ENCODE peak calls at places on chromosomes 3 and 15, in four cellular contexts. V is body of pancreas, K is ovary, Z is GM23338. G is an unnamed sample.
A peak's percentile ranks its signal among the peaks of the same experiment; 100 is the strongest.

GRCh38 chr3:21621396-21621695 is 129.7 kb downstream of the ZNF385D start:
- DNase-seq in Z (no peak), V (no peak), K (no peak), G (no peak)

GRCh38 chr3:146530609-146531008 is 13.8 kb downstream of the PLSCR1 start:
- DNase-seq in Z (no peak), K (no peak), V (no peak), G (no peak)

GRCh38 chr3:13866406-13866965 is 13.4 kb downstream of the WNT7A start:
- DNase-seq in V (no peak), Z (no peak), K (no peak), G (no peak)

GRCh38 chr3:60017631-60018030 is 967.8 kb upstream of the CFAP20DC start:
- DNase-seq in V (no peak), Z (no peak), K (no peak), G (no peak)

GRCh38 chr3:61727435-61727834 is 166.1 kb downstream of the PTPRG start:
- DNase-seq in K (no peak), Z (no peak), V (no peak), G (no peak)

GRCh38 chr3:171950373-171950772 is 89.0 kb upstream of the FNDC3B start:
- DNase-seq in V (no peak), Z (peak; percentile 26), K (no peak), G (no peak)

GRCh38 chr3:18810306-18810661 is 338.0 kb upstream of the KCNH8 start:
- DNase-seq in V (no peak), K (no peak), Z (no peak), G (no peak)

GRCh38 chr3:134334901-134335280 is 39.4 kb downstream of the AMOTL2 start:
- DNase-seq in Z (no peak), V (no peak), K (no peak), G (no peak)

GRCh38 chr3:139935071-139935865 is at the start of gene CLSTN2:
- DNase-seq in V (peak; percentile 71), Z (peak; percentile 79), K (peak; percentile 92), G (peak; percentile 71)

GRCh38 chr3:68306571-68306970 is 625.8 kb downstream of the TAFA4 start:
- DNase-seq in V (no peak), K (no peak), Z (peak; percentile 75), G (no peak)

GRCh38 chr3:169104541-169104940 is 559.0 kb downstream of the MECOM start:
- DNase-seq in V (no peak), Z (no peak), K (no peak), G (no peak)

GRCh38 chr3:194284351-194284750 is 66.8 kb downstream of the CPN2 start:
- DNase-seq in Z (no peak), V (no peak), K (peak; percentile 11), G (peak; percentile 39)

GRCh38 chr3:191963182-191963581 is 502.2 kb downstream of the PYDC2 start:
- DNase-seq in K (no peak), V (no peak), Z (peak; percentile 66), G (no peak)

GRCh38 chr3:69129531-69129930 is 7.1 kb upstream of the LMOD3 start:
- DNase-seq in K (no peak), V (no peak), Z (no peak), G (no peak)

GRCh38 chr3:128416578-128417150 is 50.0 kb downstream of the DNAJB8 start:
- DNase-seq in K (no peak), V (no peak), Z (no peak), G (no peak)

GRCh38 chr3:49327485-49327884 is 12.4 kb downstream of the USP4 start:
- DNase-seq in K (no peak), Z (peak; percentile 52), V (no peak), G (no peak)

GRCh38 chr3:82474711-82475110 is 713.3 kb upstream of the GBE1 start:
- DNase-seq in V (no peak), Z (no peak), K (no peak), G (no peak)

GRCh38 chr3:4993276-4994143 is 14.3 kb downstream of the BHLHE40 start:
- DNase-seq in Z (no peak), V (no peak), K (no peak), G (no peak)

GRCh38 chr3:8610961-8611360 is 33.6 kb downstream of the SSUH2 start:
- DNase-seq in K (no peak), Z (no peak), V (no peak), G (no peak)

GRCh38 chr3:12677616-12678015 is 13.7 kb upstream of the RAF1 start:
- DNase-seq in V (no peak), K (no peak), Z (no peak), G (peak; percentile 32)

GRCh38 chr3:131730581-131730980 is 227.8 kb upstream of the MRPL3 start:
- DNase-seq in K (no peak), V (no peak), Z (no peak), G (no peak)

GRCh38 chr15:31840849-31841476 is 189.4 kb upstream of the CHRNA7 start:
- DNase-seq in Z (no peak), K (no peak), V (no peak), G (no peak)

GRCh38 chr3:155047672-155048071 is 32.4 kb upstream of the MME start:
- DNase-seq in V (no peak), Z (no peak), K (no peak), G (no peak)

GRCh38 chr3:62415312-62415791 is 42.0 kb upstream of the FEZF2 start:
- DNase-seq in V (no peak), Z (peak; percentile 90), K (no peak), G (no peak)

GRCh38 chr3:188706176-188706575 is 465.6 kb upstream of the TPRG1 start:
- DNase-seq in Z (no peak), K (no peak), V (no peak), G (no peak)

GRCh38 chr3:56870436-56870835 is 68.7 kb upstream of the ARHGEF3 start:
- DNase-seq in V (no peak), K (no peak), Z (no peak), G (no peak)

GRCh38 chr15:66843581-66843980 is 141.5 kb downstream of the SMAD6 start:
- DNase-seq in V (no peak), Z (no peak), K (no peak), G (peak; percentile 8)

GRCh38 chr15:93265046-93265658 is 176.1 kb upstream of the RGMA start:
- DNase-seq in V (no peak), K (no peak), Z (no peak), G (no peak)

GRCh38 chr3:27573780-27574437 is 89.7 kb upstream of the SLC4A7 start:
- DNase-seq in V (no peak), Z (no peak), K (no peak), G (no peak)

GRCh38 chr15:45351229-45351628 is 27.1 kb downstream of the GATM start:
- DNase-seq in K (no peak), Z (no peak), V (no peak), G (no peak)

GRCh38 chr15:45347033-45347432 is 31.3 kb downstream of the GATM start:
- DNase-seq in K (no peak), V (no peak), Z (no peak), G (no peak)

GRCh38 chr15:45349671-45350070 is 28.7 kb downstream of the GATM start:
- DNase-seq in K (no peak), V (no peak), Z (no peak), G (no peak)

GRCh38 chr15:45346381-45346780 is 32.0 kb downstream of the GATM start:
- DNase-seq in K (no peak), V (no peak), Z (no peak), G (no peak)

GRCh38 chr15:45347989-45348388 is 30.4 kb downstream of the GATM start:
- DNase-seq in Z (no peak), V (no peak), K (no peak), G (no peak)
- H3K4me1 ChIP-seq in Z (no peaks in the 10 kb centered on the region), V (peaks cover 45% of the 10 kb centered on the region), K (no peaks in the 10 kb centered on the region), G (peaks cover 1% of the 10 kb centered on the region)

GRCh38 chr15:38648116-38648843 is 83.7 kb upstream of the RASGRP1 start:
- DNase-seq in Z (no peak), V (no peak), K (no peak), G (no peak)
- H3K27me3 ChIP-seq in Z (no peaks in the 10 kb centered on the region), V (no peaks in the 10 kb centered on the region), K (no peaks in the 10 kb centered on the region), G (no peaks in the 10 kb centered on the region)

GRCh38 chr15:41951571-41951970 is 20.8 kb downstream of the EHD4 start:
- DNase-seq in K (no peak), Z (no peak), V (no peak), G (no peak)

GRCh38 chr15:41954036-41954435 is 18.3 kb downstream of the EHD4 start:
- DNase-seq in Z (no peak), V (no peak), K (no peak), G (no peak)

GRCh38 chr15:41950127-41950483 is 22.3 kb downstream of the EHD4 start:
- DNase-seq in V (no peak), K (no peak), Z (peak; percentile 43), G (no peak)

GRCh38 chr15:41950505-41950904 is 21.9 kb downstream of the EHD4 start:
- DNase-seq in V (no peak), Z (no peak), K (no peak), G (no peak)

GRCh38 chr15:41952003-41952563 is 20.3 kb downstream of the EHD4 start:
- DNase-seq in Z (no peak), K (no peak), V (no peak), G (no peak)
- H3K36me3 ChIP-seq in Z (peaks cover 9% of the 10 kb centered on the region), K (no peaks in the 10 kb centered on the region), V (no peaks in the 10 kb centered on the region), G (no peaks in the 10 kb centered on the region)

GRCh38 chr15:57596301-57596855 is 4.7 kb downstream of the MYZAP start:
- DNase-seq in V (no peak), K (no peak), Z (no peak), G (no peak)
- H3K4me1 ChIP-seq in V (peaks cover 83% of the 10 kb centered on the region), K (peaks cover 14% of the 10 kb centered on the region), Z (peaks cover 18% of the 10 kb centered on the region), G (no peaks in the 10 kb centered on the region)

GRCh38 chr3:181730934-181731333 is 19.2 kb downstream of the SOX2 start:
- DNase-seq in Z (peak; percentile 55), K (no peak), V (no peak), G (no peak)

GRCh38 chr3:181727122-181728036 is 15.7 kb downstream of the SOX2 start:
- DNase-seq in Z (peak; percentile 74), K (no peak), V (no peak), G (no peak)

GRCh38 chr3:181730364-181730763 is 18.6 kb downstream of the SOX2 start:
- DNase-seq in Z (no peak), V (no peak), K (no peak), G (no peak)

GRCh38 chr3:181728470-181728869 is 16.7 kb downstream of the SOX2 start:
- DNase-seq in V (no peak), K (no peak), Z (no peak), G (no peak)

GRCh38 chr3:181729071-181729915 is 17.6 kb downstream of the SOX2 start:
- DNase-seq in K (no peak), Z (no peak), V (no peak), G (no peak)
- H3K27me3 ChIP-seq in K (no peaks in the 10 kb centered on the region), Z (peaks cover 59% of the 10 kb centered on the region), V (peaks cover 45% of the 10 kb centered on the region), G (peaks cover 10% of the 10 kb centered on the region)

DNA sequence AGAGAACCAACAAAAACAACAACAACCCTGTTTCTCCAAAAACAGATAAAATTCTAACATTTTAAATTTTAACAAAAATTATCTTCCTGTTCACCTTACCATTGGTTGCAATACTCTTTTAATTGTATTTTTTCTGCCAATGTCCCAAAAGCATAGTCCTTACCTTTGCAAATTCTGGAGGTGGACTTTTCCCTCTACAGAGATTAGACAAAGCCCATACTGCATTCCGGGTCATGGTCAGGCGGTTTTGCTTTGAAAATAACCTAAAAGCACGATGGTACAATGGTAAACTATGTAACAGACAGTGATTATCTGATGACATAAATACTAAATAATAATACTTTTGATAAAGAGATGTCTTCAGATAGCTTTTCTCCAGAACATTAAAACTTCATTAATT is 35.5 kb upstream of the WDR5B start:
- DNase-seq in V (no peak), Z (no peak), K (no peak), G (no peak)
- H3K36me3 ChIP-seq in V (no peaks in the 10 kb centered on the region), Z (peaks cover 40% of the 10 kb centered on the region), K (no peaks in the 10 kb centered on the region), G (peaks cover 4% of the 10 kb centered on the region)

G was measured in aorta.